ENCODE peak calls at places on chromosomes 4 and X, in seven cellular contexts. One of them, this sample, is unnamed.

GRCh38 chr4:84493092-84493850 is 5.8 kb downstream of the NKX6-1 start:
- DNase-seq in EH: peak
- DNase-seq in BJ: no peak
- DNase-seq in activated gamma-delta T cell: no peak
- DNase-seq in astrocyte of the spinal cord: peak
- DNase-seq in esophagus muscularis mucosa: no peak
- DNase-seq in bronchial epithelial cell: no peak
- DNase-seq in this sample: no peak

GRCh38 chrX:112734250-112734649 is 54.5 kb upstream of the LHFPL1 start:
- DNase-seq in EH: no peak
- DNase-seq in BJ: no peak
- DNase-seq in activated gamma-delta T cell: no peak
- DNase-seq in astrocyte of the spinal cord: no peak
- DNase-seq in esophagus muscularis mucosa: no peak
- DNase-seq in bronchial epithelial cell: no peak
- DNase-seq in this sample: peak

GRCh38 chr4:87941537-87942392 is 33.7 kb upstream of the SPP1 start:
- DNase-seq in EH: no peak
- DNase-seq in BJ: no peak
- DNase-seq in activated gamma-delta T cell: no peak
- DNase-seq in astrocyte of the spinal cord: no peak
- DNase-seq in esophagus muscularis mucosa: no peak
- DNase-seq in bronchial epithelial cell: no peak
- DNase-seq in this sample: no peak

GRCh38 chrX:137052641-137053235 is 18.9 kb upstream of the GPR101 start:
- DNase-seq in EH: no peak
- DNase-seq in BJ: no peak
- DNase-seq in activated gamma-delta T cell: peak
- DNase-seq in astrocyte of the spinal cord: no peak
- DNase-seq in esophagus muscularis mucosa: no peak
- DNase-seq in bronchial epithelial cell: no peak
- DNase-seq in this sample: no peak

GRCh38 chrX:80011522-80011921 is 3.0 kb upstream of the TBX22 start:
- DNase-seq in EH: no peak
- DNase-seq in BJ: no peak
- DNase-seq in activated gamma-delta T cell: no peak
- DNase-seq in astrocyte of the spinal cord: no peak
- DNase-seq in esophagus muscularis mucosa: no peak
- DNase-seq in bronchial epithelial cell: no peak
- DNase-seq in this sample: no peak

GRCh38 chrX:70013483-70014222 is 36.1 kb downstream of the AWAT2 start:
- DNase-seq in EH: no peak
- DNase-seq in BJ: no peak
- DNase-seq in activated gamma-delta T cell: no peak
- DNase-seq in astrocyte of the spinal cord: no peak
- DNase-seq in esophagus muscularis mucosa: no peak
- DNase-seq in bronchial epithelial cell: no peak
- DNase-seq in this sample: no peak

GRCh38 chr4:142708231-142708630 is 137.9 kb downstream of the INPP4B start:
- DNase-seq in EH: no peak
- DNase-seq in BJ: no peak
- DNase-seq in activated gamma-delta T cell: no peak
- DNase-seq in astrocyte of the spinal cord: no peak
- DNase-seq in esophagus muscularis mucosa: no peak
- DNase-seq in bronchial epithelial cell: no peak
- DNase-seq in this sample: no peak

GRCh38 chr4:172147702-172148101 is 334.5 kb downstream of the GALNTL6 start:
- DNase-seq in EH: peak
- DNase-seq in BJ: no peak
- DNase-seq in activated gamma-delta T cell: no peak
- DNase-seq in astrocyte of the spinal cord: peak
- DNase-seq in esophagus muscularis mucosa: no peak
- DNase-seq in bronchial epithelial cell: no peak
- DNase-seq in this sample: no peak

GRCh38 chr4:120877021-120877420 is 45.5 kb downstream of the PRDM5 start:
- DNase-seq in EH: no peak
- DNase-seq in BJ: no peak
- DNase-seq in activated gamma-delta T cell: no peak
- DNase-seq in astrocyte of the spinal cord: no peak
- DNase-seq in esophagus muscularis mucosa: no peak
- DNase-seq in bronchial epithelial cell: no peak
- DNase-seq in this sample: no peak

GRCh38 chrX:150086371-150086770 is 148.1 kb upstream of the EOLA2 start:
- DNase-seq in EH: no peak
- DNase-seq in BJ: no peak
- DNase-seq in activated gamma-delta T cell: no peak
- DNase-seq in astrocyte of the spinal cord: no peak
- DNase-seq in esophagus muscularis mucosa: no peak
- DNase-seq in bronchial epithelial cell: no peak
- DNase-seq in this sample: no peak

GRCh38 chr4:80006935-80007744 is 65.9 kb downstream of the ANTXR2 start:
- DNase-seq in EH: peak
- DNase-seq in BJ: no peak
- DNase-seq in activated gamma-delta T cell: no peak
- DNase-seq in astrocyte of the spinal cord: peak
- DNase-seq in esophagus muscularis mucosa: no peak
- DNase-seq in bronchial epithelial cell: peak
- DNase-seq in this sample: no peak

GRCh38 chr4:6563935-6564645 is 10.9 kb upstream of the MAN2B2 start:
- DNase-seq in EH: no peak
- DNase-seq in BJ: no peak
- DNase-seq in activated gamma-delta T cell: no peak
- DNase-seq in astrocyte of the spinal cord: no peak
- DNase-seq in esophagus muscularis mucosa: no peak
- DNase-seq in bronchial epithelial cell: no peak
- DNase-seq in this sample: no peak

This sample was measured in M059J.